ENCODE peak calls at places on chromosome 10, in four cellular contexts. N is mesenchymal stem cell, E is AG04450, J is GM23248. Z is an unnamed sample.

GRCh38 chr10:75542084-75542483 is 110.7 kb downstream of the LRMDA start:
- DNase-seq in E (no peak), J (no peak), N (no peak), Z (no peak)

GRCh38 chr10:27383595-27384542 is 120.2 kb upstream of the RAB18 start:
- DNase-seq in E (no peak), N (peak; percentile 54), J (peak; percentile 30), Z (no peak)

GRCh38 chr10:51162002-51162401 is 87.7 kb downstream of the PRKG1 start:
- DNase-seq in N (peak; percentile 27), J (no peak), E (no peak), Z (no peak)

GRCh38 chr10:24054421-24054820 is 154.5 kb upstream of the KIAA1217 start:
- DNase-seq in N (no peak), E (no peak), J (no peak), Z (no peak)

GRCh38 chr10:118853916-118854315 is 99.1 kb upstream of the CACUL1 start:
- DNase-seq in E (no peak), N (no peak), J (no peak), Z (no peak)

GRCh38 chr10:28951484-28951883 is 274.2 kb downstream of the BAMBI start:
- DNase-seq in E (no peak), N (no peak), J (no peak), Z (no peak)

GRCh38 chr10:126421745-126422144 is 33.5 kb upstream of the ADAM12 start:
- DNase-seq in J (peak; percentile 98), N (peak; percentile 95), E (peak; percentile 72), Z (no peak)

GRCh38 chr10:95519132-95519487 is 42.1 kb downstream of the SORBS1 start:
- DNase-seq in J (no peak), E (no peak), N (no peak), Z (no peak)

GRCh38 chr10:114815751-114816150 is 5.8 kb upstream of the FHIP2A start:
- DNase-seq in E (no peak), J (peak; percentile 30), N (no peak), Z (no peak)

GRCh38 chr10:70093335-70093944 is 39.2 kb downstream of the AIFM2 start:
- DNase-seq in J (no peak), E (no peak), N (no peak), Z (peak; percentile 80)

GRCh38 chr10:116620423-116621400 is at the start of gene PNLIPRP2:
- DNase-seq in E (no peak), J (no peak), N (no peak), Z (no peak)

GRCh38 chr10:49379596-49380410 is 16.1 kb downstream of the DRGX start:
- DNase-seq in N (no peak), E (no peak), J (no peak), Z (no peak)

GRCh38 chr10:116417821-116418220 is 9.8 kb upstream of the PNLIPRP3 start:
- DNase-seq in E (no peak), N (no peak), J (peak; percentile 36), Z (no peak)

GRCh38 chr10:34194259-34194658 is 620.8 kb downstream of the PARD3 start:
- DNase-seq in N (peak; percentile 90), E (peak; percentile 55), J (peak; percentile 45), Z (no peak)

GRCh38 chr10:119421887-119422684 is 120.4 kb downstream of the RGS10 start:
- DNase-seq in N (peak; percentile 44), J (peak; percentile 77), E (no peak), Z (no peak)

GRCh38 chr10:19500959-19501358 is 315.3 kb upstream of the PLXDC2 start:
- DNase-seq in J (no peak), N (no peak), E (no peak), Z (no peak)

GRCh38 chr10:97861351-97861750 is 11.7 kb downstream of the GOLGA7B start:
- DNase-seq in N (peak; percentile 23), J (peak; percentile 95), E (no peak), Z (no peak)

GRCh38 chr10:132539431-132539839 is 1.8 kb downstream of the INPP5A start:
- DNase-seq in N (no peak), J (peak; percentile 56), E (no peak), Z (no peak)

GRCh38 chr10:71526662-71527061 is 129.9 kb downstream of the CDH23 start:
- DNase-seq in N (no peak), E (no peak), J (no peak), Z (no peak)

GRCh38 chr10:70371846-70372245 is 10.6 kb downstream of the LRRC20 start:
- DNase-seq in J (no peak), N (no peak), E (no peak), Z (no peak)

GRCh38 chr10:109912335-109913282 is 10.7 kb downstream of the XPNPEP1 start:
- DNase-seq in N (no peak), E (peak; percentile 49), J (peak; percentile 56), Z (no peak)
- H3K4me3 ChIP-seq in N (no peak overlapping the region), E (no peak overlapping the region), J (no peak overlapping the region), Z (no peak overlapping the region)

DNA sequence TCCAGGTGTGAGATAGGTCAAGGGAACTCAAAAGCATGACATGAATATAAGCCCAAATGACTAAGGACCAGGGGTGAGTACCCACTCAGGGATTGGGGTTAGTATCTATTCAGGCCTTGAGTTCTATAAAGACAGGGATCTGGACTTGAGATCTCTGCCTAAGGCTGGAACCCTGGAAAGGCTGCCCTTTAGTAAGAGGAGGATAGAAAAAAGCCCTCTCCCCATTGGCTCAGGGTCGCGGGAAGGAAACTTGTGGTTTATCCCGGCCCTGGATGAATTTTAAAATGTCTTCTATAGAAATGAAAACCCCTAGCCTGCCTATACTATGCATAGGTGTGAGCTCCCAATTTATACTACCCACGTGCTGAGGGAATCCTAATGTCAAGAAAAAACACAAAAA is 2.4 kb upstream of the ITPRIP start:
- DNase-seq in J (no peak), N (no peak), E (no peak), Z (no peak)
- H3K27ac ChIP-seq in J (no peak overlapping the region), N (no peak overlapping the region), E (peak overlapping the region; percentile 21), Z (no peak overlapping the region)

GRCh38 chr10:77175631-77176222 is 461.9 kb downstream of the KCNMA1 start:
- DNase-seq in E (no peak), N (no peak), J (no peak), Z (no peak)
- H3K4me3 ChIP-seq in E (no peak overlapping the region), N (no peak overlapping the region), J (no peak overlapping the region), Z (no peak overlapping the region)

DNA sequence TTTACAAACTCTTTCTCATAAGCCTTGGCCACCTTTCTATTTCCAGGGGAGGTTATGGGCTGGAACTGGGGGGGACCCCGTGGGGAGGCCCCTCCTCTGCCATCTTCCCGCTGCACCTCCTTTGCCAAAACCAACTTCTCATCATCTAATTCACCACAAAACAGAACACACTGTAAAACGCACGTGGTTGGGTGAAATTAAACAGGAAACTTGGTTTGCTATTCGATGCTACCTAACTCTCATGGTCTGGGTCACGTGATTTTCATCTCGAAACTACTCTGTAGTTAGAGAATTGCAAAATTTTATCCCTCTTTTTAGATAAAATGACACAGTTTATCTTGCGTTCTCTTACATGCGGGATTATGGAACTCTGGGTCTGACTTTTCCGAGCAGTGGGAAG is 242.0 kb downstream of the ZMYND11 start:
- DNase-seq in J (no peak), E (no peak), N (no peak), Z (no peak)
- H3K27ac ChIP-seq in J (no peak overlapping the region), E (no peak overlapping the region), N (no peak overlapping the region), Z (no peak overlapping the region)

GRCh38 chr10:6737758-6738463 is 157.8 kb upstream of the PRKCQ start:
- DNase-seq in N (peak; percentile 64), J (peak; percentile 68), E (no peak), Z (no peak)
- H3K4me3 ChIP-seq in N (no peak overlapping the region), J (peak overlapping the region; percentile 48), E (peak overlapping the region; percentile 15), Z (no peak overlapping the region)

Z was measured in CD4-positive, CD25-positive, alpha-beta regulatory T cell.